ENCODE peak calls at places on chromosomes 6 and 20, in four cellular contexts. One of them, this sample, is unnamed.

GRCh38 chr20:10350188-10350842 is 83.7 kb downstream of the MKKS start:
- DNase-seq in germinal center: no peak
- DNase-seq in ACHN: no peak
- DNase-seq in activated CD4-positive, alpha-beta T cell treated with anti-CD3 and anti-CD28 coated beads, Interleukin-2, amount 10 ng/mL, durations not matched to agents 7 days and 5 days: no peak
- DNase-seq in this sample: no peak

GRCh38 chr6:42702200-42702599 is 20.2 kb downstream of the PRPH2 start:
- DNase-seq in germinal center: no peak
- DNase-seq in activated CD4-positive, alpha-beta T cell treated with anti-CD3 and anti-CD28 coated beads, Interleukin-2, amount 10 ng/mL, durations not matched to agents 7 days and 5 days: no peak
- DNase-seq in ACHN: peak
- DNase-seq in this sample: no peak

GRCh38 chr6:159788757-159789376 is 535 bp downstream of the TCP1 start:
- DNase-seq in germinal center: peak
- DNase-seq in ACHN: peak
- DNase-seq in activated CD4-positive, alpha-beta T cell treated with anti-CD3 and anti-CD28 coated beads, Interleukin-2, amount 10 ng/mL, durations not matched to agents 7 days and 5 days: peak
- DNase-seq in this sample: peak

GRCh38 chr20:53208110-53208908 is 236.2 kb downstream of the TSHZ2 start:
- DNase-seq in germinal center: no peak
- DNase-seq in ACHN: no peak
- DNase-seq in activated CD4-positive, alpha-beta T cell treated with anti-CD3 and anti-CD28 coated beads, Interleukin-2, amount 10 ng/mL, durations not matched to agents 7 days and 5 days: peak
- DNase-seq in this sample: no peak

GRCh38 chr6:148709577-148709976 is 37.3 kb upstream of the UST start:
- DNase-seq in germinal center: no peak
- DNase-seq in ACHN: no peak
- DNase-seq in activated CD4-positive, alpha-beta T cell treated with anti-CD3 and anti-CD28 coated beads, Interleukin-2, amount 10 ng/mL, durations not matched to agents 7 days and 5 days: no peak
- DNase-seq in this sample: no peak

GRCh38 chr6:149364558-149364957 is 35.5 kb upstream of the SUMO4 start:
- DNase-seq in germinal center: no peak
- DNase-seq in activated CD4-positive, alpha-beta T cell treated with anti-CD3 and anti-CD28 coated beads, Interleukin-2, amount 10 ng/mL, durations not matched to agents 7 days and 5 days: no peak
- DNase-seq in ACHN: no peak
- DNase-seq in this sample: no peak

GRCh38 chr20:11271920-11272594 is 598.3 kb upstream of the JAG1 start:
- DNase-seq in ACHN: no peak
- DNase-seq in germinal center: no peak
- DNase-seq in activated CD4-positive, alpha-beta T cell treated with anti-CD3 and anti-CD28 coated beads, Interleukin-2, amount 10 ng/mL, durations not matched to agents 7 days and 5 days: no peak
- DNase-seq in this sample: no peak

GRCh38 chr20:2327620-2328555 is 32.1 kb downstream of the TGM3 start:
- DNase-seq in ACHN: no peak
- DNase-seq in activated CD4-positive, alpha-beta T cell treated with anti-CD3 and anti-CD28 coated beads, Interleukin-2, amount 10 ng/mL, durations not matched to agents 7 days and 5 days: no peak
- DNase-seq in germinal center: no peak
- DNase-seq in this sample: no peak

GRCh38 chr6:153816306-153816845 is 222.7 kb upstream of the OPRM1 start:
- DNase-seq in ACHN: no peak
- DNase-seq in germinal center: no peak
- DNase-seq in activated CD4-positive, alpha-beta T cell treated with anti-CD3 and anti-CD28 coated beads, Interleukin-2, amount 10 ng/mL, durations not matched to agents 7 days and 5 days: no peak
- DNase-seq in this sample: no peak

GRCh38 chr6:89555751-89556150 is 82.8 kb downstream of the LYRM2 start:
- DNase-seq in germinal center: no peak
- DNase-seq in ACHN: no peak
- DNase-seq in activated CD4-positive, alpha-beta T cell treated with anti-CD3 and anti-CD28 coated beads, Interleukin-2, amount 10 ng/mL, durations not matched to agents 7 days and 5 days: no peak
- DNase-seq in this sample: no peak

GRCh38 chr6:42007753-42008528 is 42.4 kb upstream of the TAF8 start:
- DNase-seq in activated CD4-positive, alpha-beta T cell treated with anti-CD3 and anti-CD28 coated beads, Interleukin-2, amount 10 ng/mL, durations not matched to agents 7 days and 5 days: peak
- DNase-seq in germinal center: no peak
- DNase-seq in ACHN: no peak
- DNase-seq in this sample: no peak

GRCh38 chr6:41306187-41306854 is 19.8 kb upstream of the TREM1 start:
- DNase-seq in ACHN: peak
- DNase-seq in activated CD4-positive, alpha-beta T cell treated with anti-CD3 and anti-CD28 coated beads, Interleukin-2, amount 10 ng/mL, durations not matched to agents 7 days and 5 days: peak
- DNase-seq in germinal center: peak
- DNase-seq in this sample: peak

GRCh38 chr6:1144842-1145755 is 166.8 kb upstream of the FOXQ1 start:
- DNase-seq in activated CD4-positive, alpha-beta T cell treated with anti-CD3 and anti-CD28 coated beads, Interleukin-2, amount 10 ng/mL, durations not matched to agents 7 days and 5 days: no peak
- DNase-seq in ACHN: no peak
- DNase-seq in germinal center: no peak
- DNase-seq in this sample: no peak

GRCh38 chr6:18883851-18884250 is 496.7 kb downstream of the RNF144B start:
- DNase-seq in germinal center: no peak
- DNase-seq in ACHN: no peak
- DNase-seq in activated CD4-positive, alpha-beta T cell treated with anti-CD3 and anti-CD28 coated beads, Interleukin-2, amount 10 ng/mL, durations not matched to agents 7 days and 5 days: no peak
- DNase-seq in this sample: no peak

GRCh38 chr6:148747493-148748160 is 797 bp downstream of the UST start:
- DNase-seq in ACHN: peak
- DNase-seq in germinal center: peak
- DNase-seq in activated CD4-positive, alpha-beta T cell treated with anti-CD3 and anti-CD28 coated beads, Interleukin-2, amount 10 ng/mL, durations not matched to agents 7 days and 5 days: peak
- DNase-seq in this sample: peak

GRCh38 chr20:34637245-34638185 is 39.4 kb downstream of the PIGU start:
- DNase-seq in activated CD4-positive, alpha-beta T cell treated with anti-CD3 and anti-CD28 coated beads, Interleukin-2, amount 10 ng/mL, durations not matched to agents 7 days and 5 days: no peak
- DNase-seq in germinal center: no peak
- DNase-seq in ACHN: no peak
- DNase-seq in this sample: no peak

GRCh38 chr6:12116978-12117377 is 104.9 kb downstream of the HIVEP1 start:
- DNase-seq in germinal center: no peak
- DNase-seq in ACHN: no peak
- DNase-seq in activated CD4-positive, alpha-beta T cell treated with anti-CD3 and anti-CD28 coated beads, Interleukin-2, amount 10 ng/mL, durations not matched to agents 7 days and 5 days: no peak
- DNase-seq in this sample: no peak

GRCh38 chr6:158068893-158069799 is 87.5 kb downstream of the SYNJ2 start:
- DNase-seq in ACHN: peak
- DNase-seq in activated CD4-positive, alpha-beta T cell treated with anti-CD3 and anti-CD28 coated beads, Interleukin-2, amount 10 ng/mL, durations not matched to agents 7 days and 5 days: no peak
- DNase-seq in germinal center: no peak
- DNase-seq in this sample: peak

GRCh38 chr6:43453831-43454230 is 1.5 kb downstream of the DLK2 start:
- DNase-seq in ACHN: no peak
- DNase-seq in activated CD4-positive, alpha-beta T cell treated with anti-CD3 and anti-CD28 coated beads, Interleukin-2, amount 10 ng/mL, durations not matched to agents 7 days and 5 days: no peak
- DNase-seq in germinal center: no peak
- DNase-seq in this sample: no peak

GRCh38 chr20:47810686-47811347 is 25.5 kb upstream of the SULF2 start:
- DNase-seq in germinal center: no peak
- DNase-seq in ACHN: no peak
- DNase-seq in activated CD4-positive, alpha-beta T cell treated with anti-CD3 and anti-CD28 coated beads, Interleukin-2, amount 10 ng/mL, durations not matched to agents 7 days and 5 days: no peak
- DNase-seq in this sample: no peak

GRCh38 chr6:45184040-45184439 is 144.1 kb upstream of the RUNX2 start:
- DNase-seq in activated CD4-positive, alpha-beta T cell treated with anti-CD3 and anti-CD28 coated beads, Interleukin-2, amount 10 ng/mL, durations not matched to agents 7 days and 5 days: no peak
- DNase-seq in ACHN: no peak
- DNase-seq in germinal center: no peak
- DNase-seq in this sample: no peak

GRCh38 chr6:112800916-112801315 is 453.8 kb downstream of the RFPL4B start:
- DNase-seq in activated CD4-positive, alpha-beta T cell treated with anti-CD3 and anti-CD28 coated beads, Interleukin-2, amount 10 ng/mL, durations not matched to agents 7 days and 5 days: no peak
- DNase-seq in germinal center: no peak
- DNase-seq in ACHN: no peak
- DNase-seq in this sample: no peak

GRCh38 chr6:11025911-11026635 is 18.0 kb downstream of the ELOVL2 start:
- DNase-seq in ACHN: no peak
- DNase-seq in activated CD4-positive, alpha-beta T cell treated with anti-CD3 and anti-CD28 coated beads, Interleukin-2, amount 10 ng/mL, durations not matched to agents 7 days and 5 days: no peak
- DNase-seq in germinal center: peak
- DNase-seq in this sample: no peak

GRCh38 chr6:168177492-168177891 is 98.5 kb upstream of the FRMD1 start:
- DNase-seq in germinal center: no peak
- DNase-seq in activated CD4-positive, alpha-beta T cell treated with anti-CD3 and anti-CD28 coated beads, Interleukin-2, amount 10 ng/mL, durations not matched to agents 7 days and 5 days: no peak
- DNase-seq in ACHN: no peak
- DNase-seq in this sample: no peak

GRCh38 chr6:2945069-2945452 is 26.3 kb downstream of the SERPINB6 start:
- DNase-seq in activated CD4-positive, alpha-beta T cell treated with anti-CD3 and anti-CD28 coated beads, Interleukin-2, amount 10 ng/mL, durations not matched to agents 7 days and 5 days: no peak
- DNase-seq in ACHN: no peak
- DNase-seq in germinal center: no peak
- DNase-seq in this sample: no peak

GRCh38 chr6:40936810-40937209 is 102.2 kb downstream of the UNC5CL start:
- DNase-seq in ACHN: peak
- DNase-seq in germinal center: no peak
- DNase-seq in activated CD4-positive, alpha-beta T cell treated with anti-CD3 and anti-CD28 coated beads, Interleukin-2, amount 10 ng/mL, durations not matched to agents 7 days and 5 days: no peak
- DNase-seq in this sample: no peak

GRCh38 chr6:131013495-131013894 is 49.5 kb downstream of the EPB41L2 start:
- DNase-seq in activated CD4-positive, alpha-beta T cell treated with anti-CD3 and anti-CD28 coated beads, Interleukin-2, amount 10 ng/mL, durations not matched to agents 7 days and 5 days: no peak
- DNase-seq in ACHN: peak
- DNase-seq in germinal center: no peak
- DNase-seq in this sample: peak

GRCh38 chr6:131348572-131348971 is 213.3 kb downstream of the AKAP7 start:
- DNase-seq in ACHN: no peak
- DNase-seq in germinal center: no peak
- DNase-seq in activated CD4-positive, alpha-beta T cell treated with anti-CD3 and anti-CD28 coated beads, Interleukin-2, amount 10 ng/mL, durations not matched to agents 7 days and 5 days: no peak
- DNase-seq in this sample: no peak

GRCh38 chr6:33204415-33205171 is at the start of gene HSD17B8:
- DNase-seq in activated CD4-positive, alpha-beta T cell treated with anti-CD3 and anti-CD28 coated beads, Interleukin-2, amount 10 ng/mL, durations not matched to agents 7 days and 5 days: peak
- DNase-seq in germinal center: peak
- DNase-seq in ACHN: peak
- DNase-seq in this sample: peak

GRCh38 chr6:57190140-57190539 is 18.0 kb downstream of the BAG2 start:
- DNase-seq in ACHN: peak
- DNase-seq in germinal center: no peak
- DNase-seq in activated CD4-positive, alpha-beta T cell treated with anti-CD3 and anti-CD28 coated beads, Interleukin-2, amount 10 ng/mL, durations not matched to agents 7 days and 5 days: no peak
- DNase-seq in this sample: no peak

GRCh38 chr6:15081437-15081836 is 164.4 kb upstream of the JARID2 start:
- DNase-seq in germinal center: no peak
- DNase-seq in activated CD4-positive, alpha-beta T cell treated with anti-CD3 and anti-CD28 coated beads, Interleukin-2, amount 10 ng/mL, durations not matched to agents 7 days and 5 days: no peak
- DNase-seq in ACHN: no peak
- DNase-seq in this sample: no peak

GRCh38 chr6:18495236-18495635 is 108.1 kb downstream of the RNF144B start:
- DNase-seq in germinal center: no peak
- DNase-seq in ACHN: no peak
- DNase-seq in activated CD4-positive, alpha-beta T cell treated with anti-CD3 and anti-CD28 coated beads, Interleukin-2, amount 10 ng/mL, durations not matched to agents 7 days and 5 days: no peak
- DNase-seq in this sample: no peak

GRCh38 chr6:161238076-161238869 is 35.6 kb downstream of the AGPAT4 start:
- DNase-seq in germinal center: no peak
- DNase-seq in activated CD4-positive, alpha-beta T cell treated with anti-CD3 and anti-CD28 coated beads, Interleukin-2, amount 10 ng/mL, durations not matched to agents 7 days and 5 days: no peak
- DNase-seq in ACHN: peak
- DNase-seq in this sample: no peak

GRCh38 chr6:160030103-160030502 is 61.2 kb downstream of the IGF2R start:
- DNase-seq in ACHN: peak
- DNase-seq in activated CD4-positive, alpha-beta T cell treated with anti-CD3 and anti-CD28 coated beads, Interleukin-2, amount 10 ng/mL, durations not matched to agents 7 days and 5 days: no peak
- DNase-seq in germinal center: no peak
- DNase-seq in this sample: no peak

GRCh38 chr6:116220172-116220571 is 33.7 kb downstream of the TSPYL4 start:
- DNase-seq in germinal center: no peak
- DNase-seq in activated CD4-positive, alpha-beta T cell treated with anti-CD3 and anti-CD28 coated beads, Interleukin-2, amount 10 ng/mL, durations not matched to agents 7 days and 5 days: no peak
- DNase-seq in ACHN: peak
- DNase-seq in this sample: no peak

GRCh38 chr6:107746461-107747030 is 77.6 kb downstream of the SCML4 start:
- DNase-seq in activated CD4-positive, alpha-beta T cell treated with anti-CD3 and anti-CD28 coated beads, Interleukin-2, amount 10 ng/mL, durations not matched to agents 7 days and 5 days: no peak
- DNase-seq in germinal center: no peak
- DNase-seq in ACHN: no peak
- DNase-seq in this sample: no peak

GRCh38 chr6:133159269-133159795 is 81.8 kb upstream of the EYA4 start:
- DNase-seq in ACHN: no peak
- DNase-seq in activated CD4-positive, alpha-beta T cell treated with anti-CD3 and anti-CD28 coated beads, Interleukin-2, amount 10 ng/mL, durations not matched to agents 7 days and 5 days: no peak
- DNase-seq in germinal center: no peak
- DNase-seq in this sample: no peak

This sample was measured in LoVo.